ENCODE peak calls at places on chromosomes 6 and 20, in ten cellular contexts. Q, O, W, E, V, C, S, K, Z and F are unnamed samples.
A peak's percentile ranks its signal among the peaks of the same experiment; 100 is the strongest.

GRCh38 chr6:108166664-108167448 is 1.0 kb downstream of the NR2E1 start:
- DNase-seq in O (no peak), V (no peak), E (no peak), C (no peak), Q (peak; percentile 65), Z (no peak), K (peak; percentile 47), S (no peak), W (no peak), F (no peak)

GRCh38 chr6:44537306-44538049 is 150.0 kb downstream of the CDC5L start:
- DNase-seq in C (no peak), E (peak; percentile 7), Q (no peak), O (no peak), K (no peak), S (no peak), V (no peak), Z (peak; percentile 5), W (no peak), F (no peak)

GRCh38 chr6:35139924-35140524 is 1.1 kb downstream of the TCP11 start:
- DNase-seq in Z (peak; percentile 36), Q (peak; percentile 70), V (peak; percentile 68), O (peak; percentile 82), K (peak; percentile 74), E (peak; percentile 74), S (peak; percentile 50), W (peak; percentile 18), C (peak; percentile 74), F (peak; percentile 85)

GRCh38 chr6:2716926-2717700 is 33.6 kb downstream of the MYLK4 start:
- DNase-seq in K (no peak), E (no peak), V (no peak), Z (no peak), C (no peak), W (no peak), O (no peak), Q (no peak), S (no peak), F (no peak)

GRCh38 chr20:15475483-15475882 is 1097.8 kb downstream of the KIF16B start:
- DNase-seq in Q (peak; percentile 23), S (no peak), W (no peak), C (peak; percentile 24), K (no peak), Z (peak; percentile 43), E (no peak), V (no peak), O (no peak), F (no peak)

GRCh38 chr20:36310215-36310981 is 4.3 kb downstream of the DLGAP4 start:
- DNase-seq in Z (no peak), V (no peak), S (no peak), O (no peak), K (no peak), C (no peak), W (no peak), E (no peak), Q (no peak), F (no peak)

GRCh38 chr6:121956782-121957181 is 442.7 kb upstream of the HSF2 start:
- DNase-seq in Z (no peak), V (no peak), W (no peak), S (no peak), C (no peak), O (no peak), E (no peak), K (no peak), Q (no peak), F (no peak)

GRCh38 chr20:49684335-49684997 is 29.2 kb downstream of the B4GALT5 start:
- DNase-seq in E (no peak), O (no peak), Q (no peak), S (no peak), V (no peak), K (no peak), Z (no peak), C (no peak), W (no peak), F (no peak)

GRCh38 chr20:41692479-41693135 is 74.4 kb upstream of the CHD6 start:
- DNase-seq in C (no peak), W (peak; percentile 19), V (peak; percentile 52), S (no peak), K (peak; percentile 97), O (peak; percentile 52), Q (peak; percentile 74), E (peak; percentile 60), Z (peak; percentile 43), F (peak; percentile 90)

GRCh38 chr20:58753267-58753928 is 60.8 kb downstream of the NPEPL1 start:
- DNase-seq in E (no peak), W (no peak), V (no peak), K (peak; percentile 70), C (no peak), S (no peak), O (no peak), Z (no peak), Q (no peak), F (no peak)

GRCh38 chr6:106591111-106591825 is 38.0 kb downstream of the RTN4IP1 start:
- DNase-seq in E (peak; percentile 89), K (no peak), O (peak; percentile 88), C (peak; percentile 77), S (no peak), Q (no peak), V (no peak), W (no peak), Z (peak; percentile 60), F (no peak)

GRCh38 chr6:56538851-56539250 is 103.8 kb downstream of the DST start:
- DNase-seq in Z (no peak), C (no peak), W (no peak), O (no peak), K (no peak), V (no peak), E (no peak), Q (no peak), S (no peak), F (peak; percentile 57)

GRCh38 chr6:56537223-56537770 is 105.4 kb downstream of the DST start:
- DNase-seq in K (no peak), V (no peak), Q (no peak), Z (no peak), E (no peak), S (no peak), C (no peak), W (no peak), O (no peak), F (no peak)

GRCh38 chr6:56535626-56536025 is 107.1 kb downstream of the DST start:
- DNase-seq in K (no peak), C (no peak), O (no peak), Z (no peak), S (no peak), V (no peak), E (no peak), Q (no peak), W (no peak), F (no peak)

GRCh38 chr6:56534680-56535419 is 107.8 kb downstream of the DST start:
- DNase-seq in E (no peak), Q (no peak), Z (no peak), K (peak; percentile 77), C (peak; percentile 59), V (no peak), W (no peak), S (no peak), O (no peak), F (no peak)

DNA sequence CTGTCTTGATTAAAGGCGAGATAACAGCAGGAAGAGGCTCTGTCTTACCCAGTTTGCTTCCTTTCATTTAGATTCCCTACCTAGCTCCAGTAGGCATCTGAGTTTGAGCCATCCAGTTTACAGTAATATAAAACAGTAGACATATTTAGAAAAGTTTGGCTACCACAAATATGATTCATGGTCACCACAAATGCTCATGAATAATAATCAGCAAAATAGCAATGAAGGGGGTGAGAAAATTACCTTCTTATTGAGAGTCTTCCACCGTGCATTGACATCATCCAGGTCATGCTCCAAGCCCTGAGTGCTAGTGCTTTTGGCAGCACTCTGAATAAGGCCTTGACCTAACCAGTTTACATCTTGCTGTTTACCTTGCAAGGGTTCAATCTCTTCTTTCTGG is 106.2 kb downstream of the DST start:
- DNase-seq in W (no peak), Q (no peak), K (no peak), C (peak; percentile 29), E (peak; percentile 43), S (no peak), Z (no peak), O (peak; percentile 49), V (no peak), F (no peak)
- H3K4me2 ChIP-seq in W (no peak overlapping the region), Q (no peak overlapping the region), K (no peak overlapping the region), C (no peak overlapping the region), E (no peak overlapping the region), S (no peak overlapping the region), Z (no peak overlapping the region), O (peak overlapping the region; percentile 45), V (no peak overlapping the region), F (peak overlapping the region; percentile 88)

DNA sequence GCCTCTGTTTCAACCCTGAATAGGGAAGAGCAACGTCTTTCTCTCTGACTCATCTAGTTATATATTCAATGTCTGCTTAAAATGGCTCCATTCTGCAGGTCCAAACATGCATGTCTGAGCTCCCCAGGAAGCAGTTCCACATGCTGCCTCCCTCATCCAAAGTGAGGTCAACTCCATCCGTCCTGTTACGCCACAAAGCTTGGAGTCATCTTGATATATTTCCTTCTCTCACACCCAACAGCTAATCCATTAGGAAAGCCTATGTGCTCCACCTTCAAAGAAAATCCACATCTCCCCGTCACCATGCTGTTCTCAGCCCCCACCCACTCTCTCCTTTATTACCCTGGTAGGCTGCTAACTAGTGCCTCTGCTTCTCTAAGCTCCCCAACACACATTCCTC is 130.2 kb upstream of the SYNDIG1 start:
- DNase-seq in Q (no peak), V (no peak), O (no peak), E (no peak), W (no peak), K (no peak), S (no peak), C (no peak), Z (peak; percentile 96), F (no peak)
- H3K4me3 ChIP-seq in Q (no peak overlapping the region), V (no peak overlapping the region), O (no peak overlapping the region), E (no peak overlapping the region), W (no peak overlapping the region), K (no peak overlapping the region), S (no peak overlapping the region), C (no peak overlapping the region), Z (no peak overlapping the region), F (no peak overlapping the region)

GRCh38 chr20:50799176-50799889 is 4.5 kb downstream of the BCAS4 start:
- DNase-seq in C (no peak), E (no peak), O (no peak), Q (no peak), S (no peak), W (no peak), K (no peak), V (no peak), Z (no peak), F (no peak)
- H3K4me2 ChIP-seq in C (no peak overlapping the region), E (no peak overlapping the region), O (no peak overlapping the region), Q (no peak overlapping the region), S (no peak overlapping the region), W (no peak overlapping the region), K (no peak overlapping the region), V (no peak overlapping the region), Z (no peak overlapping the region), F (peak overlapping the region; percentile 57)

DNA sequence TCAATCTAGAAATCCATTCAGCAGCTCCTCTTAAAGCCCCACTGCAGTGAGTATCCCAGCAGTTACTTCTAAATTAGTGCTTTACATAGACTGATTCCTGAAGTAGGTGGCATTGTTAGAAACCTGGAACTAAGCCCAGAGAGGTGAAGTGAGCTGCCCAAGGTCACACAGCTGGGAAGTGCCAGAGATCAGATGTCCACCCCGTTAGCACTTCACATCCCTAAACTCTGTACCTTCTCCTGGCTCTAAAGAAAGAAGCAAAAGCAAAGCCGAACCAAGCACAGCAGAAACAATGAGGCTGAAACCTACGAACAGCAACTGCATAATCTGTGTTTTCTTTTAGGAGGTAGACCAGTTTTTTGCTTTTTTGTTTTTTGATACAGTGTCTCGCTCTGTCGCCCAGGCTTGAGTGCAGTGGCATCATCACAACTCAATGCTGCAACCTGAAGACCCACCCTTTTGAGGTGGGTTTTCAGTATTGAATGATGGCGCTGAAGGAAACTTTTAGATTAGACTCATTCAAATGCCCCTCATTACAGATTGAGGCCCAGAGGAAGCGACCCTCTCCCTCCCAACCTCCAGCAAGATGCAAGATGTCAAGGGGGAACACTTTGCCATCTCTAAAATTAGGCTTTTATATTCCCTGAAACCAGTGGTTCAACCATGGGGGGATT is 3.2 kb upstream of the ZMYND8 start:
- DNase-seq in E (no peak), Q (no peak), Z (no peak), C (no peak), S (no peak), O (no peak), V (no peak), K (no peak), W (no peak), F (peak; percentile 50)
- H3K4me3 ChIP-seq in E (peak overlapping the region; percentile 33), Q (no peak overlapping the region), Z (no peak overlapping the region), C (peak overlapping the region; percentile 4), S (peak overlapping the region; percentile 54), O (no peak overlapping the region), V (peak overlapping the region; percentile 4), K (peak overlapping the region; percentile 24), W (no peak overlapping the region), F (peak overlapping the region; percentile 59)